ENCODE peak calls at places on chromosomes 6 and 20, in nine cellular contexts. One of them, this sample, is unnamed.

GRCh38 chr6:54267798-54268197 is 40.4 kb upstream of the TINAG start:
- DNase-seq in GM03348: peak
- DNase-seq in ELR: peak
- DNase-seq in H9: no peak
- DNase-seq in endothelial cell: peak
- DNase-seq in NCI-H2081: peak
- DNase-seq in NCI-H446: peak
- DNase-seq in HT1080: peak
- DNase-seq in effector memory CD8-positive, alpha-beta T cell: no peak
- DNase-seq in this sample: peak

GRCh38 chr6:106553440-106553839 is 75.9 kb downstream of the RTN4IP1 start:
- DNase-seq in NCI-H446: no peak
- DNase-seq in H9: no peak
- DNase-seq in effector memory CD8-positive, alpha-beta T cell: no peak
- DNase-seq in ELR: no peak
- DNase-seq in GM03348: no peak
- DNase-seq in endothelial cell: no peak
- DNase-seq in HT1080: no peak
- DNase-seq in NCI-H2081: no peak
- DNase-seq in this sample: no peak

GRCh38 chr20:4569092-4569491 is 152.6 kb upstream of the PRND start:
- DNase-seq in HT1080: no peak
- DNase-seq in effector memory CD8-positive, alpha-beta T cell: no peak
- DNase-seq in NCI-H446: no peak
- DNase-seq in H9: no peak
- DNase-seq in ELR: no peak
- DNase-seq in endothelial cell: no peak
- DNase-seq in NCI-H2081: no peak
- DNase-seq in GM03348: no peak
- DNase-seq in this sample: no peak

GRCh38 chr20:35093245-35093884 is 758 bp upstream of the TRPC4AP start:
- DNase-seq in H9: no peak
- DNase-seq in NCI-H2081: no peak
- DNase-seq in endothelial cell: no peak
- DNase-seq in ELR: peak
- DNase-seq in NCI-H446: no peak
- DNase-seq in effector memory CD8-positive, alpha-beta T cell: no peak
- DNase-seq in GM03348: peak
- DNase-seq in HT1080: peak
- DNase-seq in this sample: no peak

GRCh38 chr20:3687655-3688054 is 5.8 kb upstream of the ADAM33 start:
- DNase-seq in NCI-H446: no peak
- DNase-seq in ELR: peak
- DNase-seq in effector memory CD8-positive, alpha-beta T cell: no peak
- DNase-seq in NCI-H2081: no peak
- DNase-seq in endothelial cell: no peak
- DNase-seq in GM03348: peak
- DNase-seq in HT1080: peak
- DNase-seq in H9: no peak
- DNase-seq in this sample: no peak

GRCh38 chr6:169950558-169950957 is 199.1 kb downstream of the ERMARD start:
- DNase-seq in HT1080: no peak
- DNase-seq in GM03348: no peak
- DNase-seq in NCI-H2081: peak
- DNase-seq in effector memory CD8-positive, alpha-beta T cell: peak
- DNase-seq in NCI-H446: no peak
- DNase-seq in ELR: peak
- DNase-seq in endothelial cell: no peak
- DNase-seq in H9: no peak
- DNase-seq in this sample: no peak

GRCh38 chr6:137693737-137694136 is 173.3 kb upstream of the TNFAIP3 start:
- DNase-seq in effector memory CD8-positive, alpha-beta T cell: no peak
- DNase-seq in HT1080: no peak
- DNase-seq in ELR: no peak
- DNase-seq in NCI-H2081: no peak
- DNase-seq in H9: no peak
- DNase-seq in endothelial cell: no peak
- DNase-seq in GM03348: no peak
- DNase-seq in NCI-H446: no peak
- DNase-seq in this sample: no peak

GRCh38 chr6:117495873-117496272 is 13.4 kb downstream of the DCBLD1 start:
- DNase-seq in endothelial cell: no peak
- DNase-seq in H9: no peak
- DNase-seq in ELR: peak
- DNase-seq in GM03348: no peak
- DNase-seq in NCI-H2081: no peak
- DNase-seq in NCI-H446: no peak
- DNase-seq in effector memory CD8-positive, alpha-beta T cell: no peak
- DNase-seq in HT1080: no peak
- DNase-seq in this sample: no peak

GRCh38 chr6:36054965-36055364 is 27.4 kb downstream of the MAPK14 start:
- DNase-seq in ELR: no peak
- DNase-seq in H9: no peak
- DNase-seq in HT1080: no peak
- DNase-seq in effector memory CD8-positive, alpha-beta T cell: no peak
- DNase-seq in NCI-H2081: no peak
- DNase-seq in NCI-H446: no peak
- DNase-seq in GM03348: no peak
- DNase-seq in endothelial cell: no peak
- DNase-seq in this sample: no peak

GRCh38 chr6:161917645-161918044 is 643.8 kb upstream of the AGPAT4 start:
- DNase-seq in endothelial cell: no peak
- DNase-seq in GM03348: no peak
- DNase-seq in H9: no peak
- DNase-seq in NCI-H446: no peak
- DNase-seq in ELR: peak
- DNase-seq in effector memory CD8-positive, alpha-beta T cell: no peak
- DNase-seq in HT1080: peak
- DNase-seq in NCI-H2081: peak
- DNase-seq in this sample: no peak

GRCh38 chr20:56171087-56172012 is 77.2 kb upstream of the MC3R start:
- DNase-seq in NCI-H2081: peak
- DNase-seq in ELR: peak
- DNase-seq in H9: no peak
- DNase-seq in GM03348: no peak
- DNase-seq in NCI-H446: no peak
- DNase-seq in HT1080: no peak
- DNase-seq in effector memory CD8-positive, alpha-beta T cell: no peak
- DNase-seq in endothelial cell: no peak
- DNase-seq in this sample: peak

GRCh38 chr6:135185483-135185882 is 4.4 kb downstream of the MYB start:
- DNase-seq in GM03348: no peak
- DNase-seq in NCI-H2081: no peak
- DNase-seq in HT1080: no peak
- DNase-seq in endothelial cell: no peak
- DNase-seq in H9: no peak
- DNase-seq in NCI-H446: no peak
- DNase-seq in effector memory CD8-positive, alpha-beta T cell: no peak
- DNase-seq in ELR: no peak
- DNase-seq in this sample: no peak

GRCh38 chr20:3251806-3252205 is 12.8 kb upstream of the SLC4A11 start:
- DNase-seq in NCI-H446: no peak
- DNase-seq in H9: no peak
- DNase-seq in NCI-H2081: no peak
- DNase-seq in effector memory CD8-positive, alpha-beta T cell: no peak
- DNase-seq in GM03348: peak
- DNase-seq in ELR: no peak
- DNase-seq in endothelial cell: no peak
- DNase-seq in HT1080: no peak
- DNase-seq in this sample: peak

GRCh38 chr20:62454936-62455673 is 20.7 kb downstream of the GATA5 start:
- DNase-seq in NCI-H2081: no peak
- DNase-seq in ELR: no peak
- DNase-seq in effector memory CD8-positive, alpha-beta T cell: no peak
- DNase-seq in GM03348: no peak
- DNase-seq in H9: no peak
- DNase-seq in NCI-H446: no peak
- DNase-seq in endothelial cell: no peak
- DNase-seq in HT1080: no peak
- DNase-seq in this sample: no peak

GRCh38 chr6:99512033-99512432 is 3.2 kb downstream of the USP45 start:
- DNase-seq in ELR: peak
- DNase-seq in H9: no peak
- DNase-seq in endothelial cell: no peak
- DNase-seq in HT1080: no peak
- DNase-seq in NCI-H446: no peak
- DNase-seq in GM03348: no peak
- DNase-seq in NCI-H2081: no peak
- DNase-seq in effector memory CD8-positive, alpha-beta T cell: no peak
- DNase-seq in this sample: no peak

GRCh38 chr20:63574156-63574828 is at the start of gene HELZ2:
- DNase-seq in H9: peak
- DNase-seq in effector memory CD8-positive, alpha-beta T cell: peak
- DNase-seq in GM03348: peak
- DNase-seq in HT1080: no peak
- DNase-seq in ELR: peak
- DNase-seq in endothelial cell: peak
- DNase-seq in NCI-H446: peak
- DNase-seq in NCI-H2081: peak
- DNase-seq in this sample: peak

GRCh38 chr20:36210561-36210960 is 25.7 kb upstream of the AAR2 start:
- DNase-seq in GM03348: no peak
- DNase-seq in endothelial cell: no peak
- DNase-seq in NCI-H2081: no peak
- DNase-seq in NCI-H446: no peak
- DNase-seq in effector memory CD8-positive, alpha-beta T cell: no peak
- DNase-seq in HT1080: no peak
- DNase-seq in ELR: peak
- DNase-seq in H9: no peak
- DNase-seq in this sample: no peak

GRCh38 chr6:16208989-16209388 is 29.4 kb upstream of the GMPR start:
- DNase-seq in HT1080: no peak
- DNase-seq in NCI-H446: no peak
- DNase-seq in GM03348: no peak
- DNase-seq in NCI-H2081: no peak
- DNase-seq in effector memory CD8-positive, alpha-beta T cell: no peak
- DNase-seq in ELR: no peak
- DNase-seq in endothelial cell: no peak
- DNase-seq in H9: no peak
- DNase-seq in this sample: no peak

GRCh38 chr6:54307412-54308036 is 717 bp upstream of the TINAG start:
- DNase-seq in effector memory CD8-positive, alpha-beta T cell: no peak
- DNase-seq in NCI-H2081: no peak
- DNase-seq in endothelial cell: no peak
- DNase-seq in GM03348: no peak
- DNase-seq in H9: no peak
- DNase-seq in HT1080: peak
- DNase-seq in ELR: no peak
- DNase-seq in NCI-H446: no peak
- DNase-seq in this sample: no peak

GRCh38 chr6:36759177-36759757 is 61.6 kb downstream of the RAB44 start:
- DNase-seq in ELR: peak
- DNase-seq in HT1080: peak
- DNase-seq in NCI-H446: peak
- DNase-seq in endothelial cell: peak
- DNase-seq in effector memory CD8-positive, alpha-beta T cell: peak
- DNase-seq in GM03348: peak
- DNase-seq in NCI-H2081: peak
- DNase-seq in H9: peak
- DNase-seq in this sample: peak

GRCh38 chr20:14334306-14334930 is 3.0 kb downstream of the FLRT3 start:
- DNase-seq in endothelial cell: peak
- DNase-seq in effector memory CD8-positive, alpha-beta T cell: no peak
- DNase-seq in GM03348: peak
- DNase-seq in NCI-H446: peak
- DNase-seq in H9: peak
- DNase-seq in HT1080: peak
- DNase-seq in NCI-H2081: peak
- DNase-seq in ELR: peak
- DNase-seq in this sample: peak

GRCh38 chr20:42740191-42740870 is 449.4 kb downstream of the PTPRT start:
- DNase-seq in endothelial cell: no peak
- DNase-seq in NCI-H446: peak
- DNase-seq in NCI-H2081: no peak
- DNase-seq in HT1080: no peak
- DNase-seq in ELR: no peak
- DNase-seq in effector memory CD8-positive, alpha-beta T cell: no peak
- DNase-seq in GM03348: no peak
- DNase-seq in H9: no peak
- DNase-seq in this sample: no peak

GRCh38 chr6:98769546-98769945 is 64.8 kb upstream of the POU3F2 start:
- DNase-seq in endothelial cell: peak
- DNase-seq in NCI-H446: no peak
- DNase-seq in GM03348: peak
- DNase-seq in H9: peak
- DNase-seq in HT1080: peak
- DNase-seq in ELR: peak
- DNase-seq in NCI-H2081: peak
- DNase-seq in effector memory CD8-positive, alpha-beta T cell: no peak
- DNase-seq in this sample: peak

GRCh38 chr6:73477407-73477806 is 15.9 kb downstream of the MTO1 start:
- DNase-seq in HT1080: no peak
- DNase-seq in NCI-H446: no peak
- DNase-seq in endothelial cell: no peak
- DNase-seq in ELR: no peak
- DNase-seq in GM03348: no peak
- DNase-seq in effector memory CD8-positive, alpha-beta T cell: no peak
- DNase-seq in NCI-H2081: no peak
- DNase-seq in H9: no peak
- DNase-seq in this sample: no peak

GRCh38 chr20:39823239-39823638 is 861.1 kb downstream of the DHX35 start:
- DNase-seq in effector memory CD8-positive, alpha-beta T cell: no peak
- DNase-seq in ELR: peak
- DNase-seq in NCI-H446: no peak
- DNase-seq in H9: no peak
- DNase-seq in GM03348: peak
- DNase-seq in NCI-H2081: no peak
- DNase-seq in endothelial cell: no peak
- DNase-seq in HT1080: peak
- DNase-seq in this sample: peak

GRCh38 chr6:14596410-14596809 is 478.8 kb downstream of the CD83 start:
- DNase-seq in NCI-H2081: no peak
- DNase-seq in ELR: peak
- DNase-seq in HT1080: peak
- DNase-seq in NCI-H446: no peak
- DNase-seq in effector memory CD8-positive, alpha-beta T cell: no peak
- DNase-seq in GM03348: no peak
- DNase-seq in H9: no peak
- DNase-seq in endothelial cell: no peak
- DNase-seq in this sample: peak

GRCh38 chr6:82818727-82819126 is 246.9 kb downstream of the UBE3D start:
- DNase-seq in GM03348: peak
- DNase-seq in H9: no peak
- DNase-seq in effector memory CD8-positive, alpha-beta T cell: no peak
- DNase-seq in NCI-H2081: no peak
- DNase-seq in ELR: peak
- DNase-seq in HT1080: peak
- DNase-seq in NCI-H446: no peak
- DNase-seq in endothelial cell: no peak
- DNase-seq in this sample: no peak

GRCh38 chr6:124441430-124441829 is 520.8 kb upstream of the RNF217 start:
- DNase-seq in NCI-H2081: no peak
- DNase-seq in ELR: no peak
- DNase-seq in H9: no peak
- DNase-seq in endothelial cell: no peak
- DNase-seq in GM03348: no peak
- DNase-seq in effector memory CD8-positive, alpha-beta T cell: no peak
- DNase-seq in NCI-H446: no peak
- DNase-seq in HT1080: no peak
- DNase-seq in this sample: no peak